ENCODE peak calls at places on chromosome 21, in four cellular contexts. Z is GM12878, H is HCT116, K is K562. R is an unnamed sample.

GRCh38 chr21:44011123-44011773 is 861 bp upstream of the TRAPPC10 start:
- DNase-seq in Z (no peak), H (no peak), K (no peak), R (no peak)

GRCh38 chr21:21085206-21085605 is 87.0 kb downstream of the NCAM2 start:
- DNase-seq in Z (no peak), H (no peak), K (no peak), R (no peak)

GRCh38 chr21:17527240-17527639 is 14.4 kb downstream of the CXADR start:
- DNase-seq in Z (no peak), H (no peak), K (no peak), R (no peak)

GRCh38 chr21:20592482-20592881 is 405.7 kb upstream of the NCAM2 start:
- DNase-seq in Z (no peak), H (no peak), K (no peak), R (no peak)

GRCh38 chr21:29376556-29376955 is 77.8 kb downstream of the BACH1 start:
- DNase-seq in Z (no peak), H (peak; percentile 39), K (peak; percentile 27), R (peak; percentile 67)

GRCh38 chr21:37627074-37627473 is 260.5 kb downstream of the DYRK1A start:
- DNase-seq in Z (no peak), H (no peak), K (no peak), R (no peak)

GRCh38 chr21:38810034-38810825 is 4.5 kb downstream of the ETS2 start:
- DNase-seq in Z (no peak), H (no peak), K (no peak), R (no peak)

GRCh38 chr21:15414057-15414456 is 315.7 kb upstream of the USP25 start:
- DNase-seq in Z (no peak), H (no peak), K (no peak), R (no peak)

GRCh38 chr21:38306407-38306806 is 49.6 kb downstream of the KCNJ15 start:
- DNase-seq in Z (no peak), H (no peak), K (no peak), R (no peak)

GRCh38 chr21:17044696-17045095 is 468.1 kb upstream of the CXADR start:
- DNase-seq in Z (no peak), H (no peak), K (no peak), R (no peak)

GRCh38 chr21:25809013-25809412 is 74.2 kb downstream of the GABPA start:
- DNase-seq in Z (no peak), H (no peak), K (no peak), R (no peak)
- TF ChIP-seq SP1 in Z (no peak), H (no peak), K (no peak), R (no peak)

GRCh38 chr21:31923756-31924155 is 50.9 kb downstream of the HUNK start:
- DNase-seq in Z (no peak), H (no peak), K (no peak), R (no peak)
- TF ChIP-seq SP1 in Z (no peak), H (no peak), K (no peak), R (no peak)

GRCh38 chr21:46027855-46028493 is 46.4 kb downstream of the COL6A1 start:
- DNase-seq in Z (no peak), H (no peak), K (no peak), R (no peak)
- TF ChIP-seq SP1 in Z (no peak), H (no peak), K (no peak), R (no peak)

GRCh38 chr21:34364921-34365320 is 1.1 kb downstream of the KCNE2 start:
- DNase-seq in Z (no peak), H (no peak), K (no peak), R (no peak)

GRCh38 chr21:34369741-34370140 is 5.6 kb upstream of the SMIM11 start:
- DNase-seq in Z (no peak), H (no peak), K (no peak), R (no peak)

GRCh38 chr21:34365794-34366193 is 2.0 kb downstream of the KCNE2 start:
- DNase-seq in Z (no peak), H (no peak), K (no peak), R (peak; percentile 24)

GRCh38 chr21:34363733-34364132 is at the start of gene KCNE2:
- DNase-seq in Z (no peak), H (no peak), K (no peak), R (no peak)

GRCh38 chr21:34367320-34367935 is 3.6 kb downstream of the KCNE2 start:
- DNase-seq in Z (no peak), H (peak; percentile 54), K (no peak), R (peak; percentile 47)
- TF ChIP-seq SP1 in Z (no peak), H (no peak), K (no peak), R (no peak)

GRCh38 chr21:41612674-41613250 is 104.8 kb upstream of the TMPRSS2 start:
- DNase-seq in Z (no peak), H (no peak), K (peak; percentile 76), R (no peak)
- TF ChIP-seq SP1 in Z (no peak), H (no peak), K (no peak), R (no peak)

DNA sequence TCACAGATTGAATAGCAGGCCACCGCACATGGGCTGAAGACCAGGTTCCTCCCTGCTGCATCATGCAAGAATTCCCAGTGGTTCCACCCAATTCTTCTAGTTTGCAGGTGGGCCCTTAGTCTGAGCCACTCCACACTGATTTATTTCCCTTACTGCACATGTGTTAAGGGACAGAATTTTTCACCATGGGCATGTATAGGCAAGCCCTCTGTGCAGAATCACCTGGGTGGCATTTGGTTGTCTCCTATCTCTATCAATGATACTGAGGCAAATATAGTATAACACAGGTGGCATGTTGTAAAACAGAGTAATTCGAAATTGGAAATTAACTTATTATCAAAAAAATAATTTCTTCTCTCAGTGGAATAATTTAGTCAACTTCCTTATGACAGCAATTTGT is 1892.4 kb downstream of the NCAM2 start:
- DNase-seq in Z (no peak), H (no peak), K (no peak), R (no peak)
- TF ChIP-seq SP1 in Z (no peak), H (no peak), K (no peak), R (no peak)

DNA sequence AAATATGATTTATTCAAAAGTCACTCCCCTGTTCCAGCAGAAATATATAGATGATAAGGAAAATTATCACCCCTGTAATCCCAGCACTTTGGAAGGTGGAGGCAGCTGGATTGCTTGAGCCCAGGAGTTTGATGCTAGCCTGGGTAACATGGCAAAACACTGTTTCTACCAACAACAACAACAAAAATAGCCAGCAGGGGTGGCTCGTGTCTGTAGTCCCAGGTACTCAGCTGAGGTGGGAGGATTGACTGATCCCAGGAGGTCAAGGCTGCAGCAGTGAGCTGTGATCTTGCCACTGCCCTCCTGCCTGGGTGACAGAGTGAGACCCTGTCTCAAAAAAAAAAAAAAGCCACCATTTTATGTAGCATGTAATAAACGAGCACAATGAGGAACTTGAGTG is 1546.5 kb downstream of the NCAM2 start:
- DNase-seq in Z (no peak), H (no peak), K (no peak), R (no peak)
- TF ChIP-seq SP1 in Z (no peak), H (no peak), K (no peak), R (no peak)

DNA sequence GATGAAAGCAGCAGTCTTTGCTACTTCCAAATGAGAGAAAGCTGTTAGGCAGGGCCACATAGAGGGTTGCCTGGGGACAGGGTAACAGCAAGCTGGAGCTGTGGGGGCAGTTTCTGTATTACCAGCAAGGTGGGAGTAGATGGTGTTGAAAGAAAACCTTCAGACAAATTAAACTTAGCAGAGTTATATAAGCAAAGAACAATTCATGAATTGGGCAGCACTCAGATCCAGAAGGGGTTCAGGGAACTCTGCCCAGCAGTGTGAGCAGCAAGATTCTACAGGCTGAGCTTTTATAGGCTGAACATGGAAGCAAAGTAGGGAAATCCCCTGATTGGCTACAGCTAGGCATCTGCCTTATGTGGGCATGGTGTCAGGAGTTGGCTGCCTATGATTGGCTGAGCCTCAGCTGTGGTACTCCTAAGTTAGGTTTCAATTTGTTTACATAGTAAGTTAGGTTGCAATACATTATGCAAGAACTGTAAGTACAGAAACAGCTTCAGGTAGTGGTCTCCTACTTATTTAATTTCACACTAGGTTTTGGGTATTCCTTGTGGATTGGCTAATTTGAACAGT is 64.1 kb upstream of the TMPRSS2 start:
- DNase-seq in Z (no peak), H (peak; percentile 15), K (no peak), R (no peak)
- TF ChIP-seq SP1 in Z (no peak), H (no peak), K (no peak), R (no peak)

GRCh38 chr21:45379171-45379900 is 25.6 kb upstream of the COL18A1 start:
- DNase-seq in Z (no peak), H (no peak), K (no peak), R (no peak)
- TF ChIP-seq SP1 in Z (no peak), H (no peak), K (no peak), R (no peak)

R was measured in H1.